ENCODE peak calls at places on chromosomes 13 and 19, in ten cellular contexts. G, M, U, V, X, J, T, W, B and N are unnamed samples.

GRCh38 chr13:52809310-52809769 is 39.1 kb downstream of the PCDH8 start:
- DNase-seq in B (no peak), G (no peak), U (peak), W (peak), J (no peak), V (peak), M (no peak), T (peak), X (peak), N (peak)

GRCh38 chr19:20660473-20660872 is 898 bp downstream of the ZNF626 start:
- DNase-seq in T (peak), G (peak), M (no peak), B (no peak), V (no peak), U (no peak), X (no peak), W (peak), J (no peak), N (no peak)

GRCh38 chr13:20425819-20426219 is 99.8 kb downstream of the CRYL1 start:
- DNase-seq in J (no peak), B (no peak), M (peak), W (no peak), G (no peak), X (no peak), U (no peak), T (peak), V (no peak), N (no peak)

GRCh38 chr19:45553464-45553863 is 31.1 kb downstream of the OPA3 start:
- DNase-seq in T (no peak), V (no peak), W (no peak), B (no peak), J (no peak), M (no peak), U (peak), X (no peak), G (no peak), N (peak)

GRCh38 chr13:51000576-51001260 is 91.1 kb downstream of the RNASEH2B start:
- DNase-seq in X (no peak), J (peak), G (peak), M (peak), T (no peak), V (no peak), W (no peak), B (peak), U (no peak), N (peak)

GRCh38 chr19:45800009-45800553 is 7.4 kb upstream of the DMWD start:
- DNase-seq in V (no peak), J (no peak), B (no peak), M (no peak), G (no peak), T (no peak), U (no peak), W (peak), X (peak), N (no peak)

GRCh38 chr19:33463194-33463593 is 58.4 kb downstream of the PEPD start:
- DNase-seq in T (no peak), W (no peak), M (no peak), J (no peak), X (no peak), G (no peak), B (peak), V (no peak), U (no peak), N (no peak)

GRCh38 chr19:33385956-33386355 is 12.4 kb downstream of the CEBPG start:
- DNase-seq in W (no peak), X (no peak), J (no peak), U (no peak), T (no peak), G (no peak), V (no peak), B (no peak), M (no peak), N (no peak)

GRCh38 chr13:46551410-46552301 is 1.3 kb upstream of the LRCH1 start:
- DNase-seq in J (peak), M (no peak), X (peak), V (no peak), T (peak), G (peak), W (peak), B (peak), U (peak), N (peak)

GRCh38 chr13:112868308-112868707 is 100.7 kb upstream of the MCF2L start:
- DNase-seq in T (no peak), G (no peak), X (no peak), V (no peak), U (no peak), M (no peak), B (no peak), W (no peak), J (peak), N (no peak)

GRCh38 chr13:80030491-80030890 is 310.4 kb downstream of the SPRY2 start:
- DNase-seq in G (no peak), X (peak), U (no peak), B (no peak), V (no peak), J (no peak), M (no peak), W (no peak), T (no peak), N (peak)

GRCh38 chr19:5338661-5339469 is 1.7 kb downstream of the PTPRS start:
- DNase-seq in U (no peak), V (no peak), M (no peak), W (peak), T (peak), G (no peak), B (no peak), J (no peak), X (no peak), N (no peak)
- TF ChIP-seq EP300 in U (no peak), V (no peak), M (no peak), W (no peak), T (no peak), G (no peak), B (no peak), J (no peak), X (no peak), N (no peak)

GRCh38 chr19:32222594-32222993 is 122.8 kb upstream of the ZNF507 start:
- DNase-seq in X (no peak), J (no peak), T (no peak), V (no peak), M (peak), B (no peak), W (no peak), U (no peak), G (no peak), N (no peak)

GRCh38 chr19:32223106-32223505 is 122.3 kb upstream of the ZNF507 start:
- DNase-seq in T (no peak), B (no peak), M (no peak), X (no peak), J (no peak), V (no peak), U (no peak), W (no peak), G (no peak), N (no peak)

GRCh38 chr19:32223595-32224370 is 121.6 kb upstream of the ZNF507 start:
- DNase-seq in W (no peak), X (no peak), G (no peak), T (peak), B (no peak), U (no peak), J (no peak), M (no peak), V (no peak), N (no peak)

GRCh38 chr19:32227561-32228165 is 117.7 kb upstream of the ZNF507 start:
- DNase-seq in T (no peak), X (no peak), V (no peak), B (no peak), G (no peak), J (no peak), M (no peak), U (no peak), W (no peak), N (no peak)

GRCh38 chr19:32224371-32225244 is 120.8 kb upstream of the ZNF507 start:
- DNase-seq in U (peak), B (peak), X (peak), J (no peak), V (no peak), G (peak), T (peak), M (no peak), W (peak), N (peak)
- H3K4me3 ChIP-seq in U (peak), B (peak), X (no peak), J (no peak), V (no peak), G (no peak), T (no peak), M (peak), W (no peak), N (no peak)

DNA sequence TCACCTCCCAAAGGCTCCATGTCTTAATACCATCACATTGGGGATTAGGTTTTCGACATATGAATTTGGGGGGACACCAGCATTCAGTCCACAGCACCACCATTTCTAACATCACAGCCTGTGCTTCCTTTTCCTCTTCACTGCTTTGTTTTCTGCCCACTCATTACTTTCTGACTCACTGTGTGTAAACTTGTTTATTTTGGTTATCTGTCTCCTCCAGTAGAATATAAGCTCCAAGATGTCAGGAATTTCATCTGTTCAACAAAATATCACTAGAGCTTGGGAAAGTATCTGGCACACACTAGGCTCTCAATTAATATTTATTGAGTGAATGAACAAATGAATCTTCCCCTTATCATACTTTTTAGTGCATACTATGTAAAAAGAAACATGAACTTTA is 152.0 kb downstream of the NUFIP1 start:
- DNase-seq in W (no peak), G (no peak), T (no peak), X (no peak), B (no peak), U (no peak), V (no peak), J (no peak), M (no peak), N (no peak)
- TF ChIP-seq EP300 in W (no peak), G (no peak), T (no peak), X (no peak), B (no peak), U (no peak), V (no peak), J (no peak), M (no peak), N (no peak)

DNA sequence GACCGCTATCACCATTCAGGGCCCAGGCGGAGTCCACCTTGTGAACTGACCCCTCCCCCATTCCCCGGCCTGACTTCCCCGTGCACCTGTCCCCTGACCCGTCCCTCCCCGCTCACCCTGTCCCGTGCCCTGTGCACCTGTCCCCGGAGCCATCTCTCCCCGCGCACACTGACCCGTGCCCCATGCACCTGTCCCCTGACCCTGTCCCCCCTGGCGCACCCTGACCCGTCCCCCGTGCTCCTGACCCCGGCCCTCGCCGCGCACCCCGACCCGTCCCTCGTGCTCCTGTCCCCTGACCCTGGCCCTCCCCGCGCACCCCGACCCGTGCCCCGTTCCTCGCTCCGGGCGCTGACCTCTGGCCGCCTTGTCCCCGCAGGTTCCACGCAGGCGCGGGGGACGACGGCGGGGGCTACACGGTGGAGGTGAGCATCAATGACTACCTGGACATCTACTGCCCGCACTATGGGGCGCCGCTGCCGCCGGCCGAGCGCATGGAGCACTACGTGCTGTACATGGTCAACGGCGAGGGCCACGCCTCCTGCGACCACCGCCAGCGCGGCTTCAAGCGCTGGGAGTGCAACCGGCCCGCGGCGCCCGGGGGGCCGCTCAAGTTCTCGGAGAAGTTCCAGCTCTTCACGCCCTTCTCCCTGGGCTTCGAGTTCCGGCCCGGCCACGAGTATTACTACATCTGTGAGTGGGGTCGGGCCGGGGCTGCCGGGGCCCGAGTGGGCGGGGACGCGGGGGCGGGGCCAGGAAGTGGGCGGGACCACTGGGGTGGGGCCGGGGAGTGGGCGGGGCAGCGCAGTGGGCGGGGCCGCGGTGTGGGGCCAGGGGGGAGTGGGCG is 9.7 kb downstream of the EFNA2 start:
- DNase-seq in X (no peak), J (no peak), T (peak), W (peak), U (no peak), G (no peak), V (no peak), M (no peak), B (no peak), N (no peak)
- H3K4me3 ChIP-seq in X (peak), J (no peak), T (no peak), W (peak), U (peak), G (no peak), V (no peak), M (peak), B (peak), N (no peak)

DNA sequence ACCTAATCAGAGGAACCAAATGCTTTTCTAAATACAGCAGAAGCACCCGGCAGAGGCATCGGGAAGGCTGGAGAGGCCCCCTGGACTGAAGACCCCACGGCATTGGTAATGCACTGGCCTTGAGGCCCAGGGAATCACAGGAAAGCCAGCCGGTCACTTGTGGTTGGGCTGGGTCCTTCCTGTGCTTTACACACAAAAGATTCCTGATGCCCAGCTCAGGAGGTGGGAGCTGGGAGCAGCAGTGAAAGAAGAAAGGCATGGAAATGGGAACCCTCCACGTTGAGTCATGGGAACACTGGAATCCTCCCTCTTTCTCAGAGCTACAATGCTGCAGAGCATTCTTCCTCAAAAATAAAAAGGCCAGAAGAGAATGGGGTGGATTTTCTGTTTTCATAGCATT is 126.4 kb downstream of the TNFRSF19 start:
- DNase-seq in T (no peak), V (no peak), W (no peak), G (no peak), B (no peak), X (no peak), J (no peak), U (no peak), M (no peak), N (no peak)
- TF ChIP-seq EP300 in T (no peak), V (no peak), W (no peak), G (no peak), B (no peak), X (no peak), J (no peak), U (no peak), M (no peak), N (no peak)

DNA sequence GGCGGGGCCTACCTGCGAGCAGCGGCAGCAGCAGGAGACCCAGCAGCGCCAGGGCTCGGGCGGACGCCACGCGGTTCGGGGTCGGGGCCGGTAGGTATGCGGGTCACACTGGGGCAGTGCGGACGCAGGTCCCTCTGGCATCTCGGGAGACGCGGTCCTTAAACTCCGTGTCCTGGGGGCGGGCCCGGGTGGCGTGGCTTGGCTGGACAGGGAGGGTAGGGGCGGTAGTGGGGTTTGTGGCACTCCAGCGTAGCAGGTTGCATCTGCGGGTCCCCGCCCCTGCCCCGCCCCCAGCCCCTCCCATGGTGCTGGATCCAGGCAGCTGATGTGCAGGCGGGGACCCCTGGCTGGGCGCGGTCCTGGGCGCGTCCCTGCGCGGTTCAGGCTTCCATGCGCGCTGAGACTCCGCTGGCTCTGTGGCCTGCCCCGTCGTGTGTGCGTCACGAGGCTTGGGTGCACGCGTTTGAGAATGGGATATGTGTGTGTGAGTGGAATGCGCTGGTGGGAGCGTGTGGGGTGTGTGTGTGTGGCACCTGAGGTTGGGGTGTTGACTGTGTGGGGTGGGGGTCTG is 96.1 kb downstream of the WTIP start:
- DNase-seq in U (no peak), J (no peak), G (peak), V (no peak), M (peak), B (no peak), X (no peak), T (peak), W (peak), N (no peak)
- H3K4me3 ChIP-seq in U (no peak), J (no peak), G (no peak), V (no peak), M (no peak), B (no peak), X (no peak), T (no peak), W (no peak), N (no peak)

GRCh38 chr13:73261739-73262216 is 203.0 kb downstream of the KLF5 start:
- DNase-seq in V (no peak), J (no peak), G (no peak), T (no peak), X (no peak), B (no peak), U (no peak), M (no peak), W (no peak), N (no peak)

GRCh38 chr13:73254827-73255226 is 196.0 kb downstream of the KLF5 start:
- DNase-seq in T (no peak), V (no peak), J (no peak), U (no peak), G (no peak), B (no peak), M (no peak), X (no peak), W (no peak), N (no peak)

GRCh38 chr13:73262862-73263627 is 204.2 kb downstream of the KLF5 start:
- DNase-seq in U (no peak), V (no peak), X (no peak), B (no peak), T (no peak), W (no peak), M (no peak), G (no peak), J (no peak), N (no peak)

GRCh38 chr13:73258396-73258795 is 199.6 kb downstream of the KLF5 start:
- DNase-seq in X (no peak), T (no peak), V (no peak), W (no peak), M (no peak), J (no peak), B (no peak), G (no peak), U (no peak), N (no peak)

GRCh38 chr13:73259061-73259908 is 200.5 kb downstream of the KLF5 start:
- DNase-seq in J (peak), W (no peak), G (no peak), X (no peak), M (no peak), U (no peak), B (no peak), T (no peak), V (no peak), N (no peak)
- TF ChIP-seq EP300 in J (no peak), W (no peak), G (no peak), X (no peak), M (no peak), U (no peak), B (no peak), T (no peak), V (no peak), N (no peak)

GRCh38 chr19:4120933-4121612 is 2.8 kb downstream of the MAP2K2 start:
- DNase-seq in X (no peak), G (no peak), W (no peak), V (no peak), B (no peak), U (no peak), M (no peak), J (no peak), T (peak), N (no peak)

GRCh38 chr19:4123615-4124568 is at the start of gene MAP2K2:
- DNase-seq in U (peak), M (peak), G (peak), B (peak), X (peak), W (peak), T (peak), J (peak), V (peak), N (peak)

GRCh38 chr19:4121815-4122214 is 2.1 kb downstream of the MAP2K2 start:
- DNase-seq in V (no peak), X (no peak), U (no peak), M (no peak), B (no peak), W (no peak), G (no peak), T (no peak), J (no peak), N (no peak)

GRCh38 chr19:4122480-4122879 is 1.4 kb downstream of the MAP2K2 start:
- DNase-seq in B (no peak), J (no peak), M (no peak), U (no peak), T (no peak), V (no peak), G (no peak), W (no peak), X (no peak), N (no peak)

GRCh38 chr19:4124638-4125037 is 716 bp upstream of the MAP2K2 start:
- DNase-seq in U (no peak), G (no peak), J (no peak), B (no peak), V (no peak), W (peak), M (no peak), T (no peak), X (no peak), N (no peak)
- H3K4me3 ChIP-seq in U (peak), G (peak), J (peak), B (peak), V (peak), W (peak), M (peak), T (peak), X (peak), N (peak)